ENCODE peak calls at places on chromosomes 3 and 15, in six cellular contexts. Y is transverse colon, F is heart left ventricle, X is tibial artery, W is IMR-90, C is sigmoid colon. I is an unnamed sample. For H3K9me3 and H3K27me3, the result is how much of the 10 kb centered on the place peaks cover.

GRCh38 chr3:132785292-132785691 is 63.1 kb upstream of the NPHP3 start:
- DNase-seq in Y (no peak), F (no peak), X (no peak), W (no peak), C (no peak), I (no peak)

GRCh38 chr3:157335677-157336076 is 101.0 kb upstream of the PTX3 start:
- DNase-seq in Y (no peak), F (no peak), X (no peak), W (peak), C (no peak), I (no peak)

GRCh38 chr3:10228248-10228950 is 19.9 kb upstream of the TATDN2 start:
- DNase-seq in Y (no peak), F (no peak), X (no peak), W (no peak), C (no peak), I (no peak)

GRCh38 chr15:78067328-78068241 is 9.9 kb downstream of the TBC1D2B start:
- DNase-seq in Y (no peak), F (no peak), X (no peak), W (no peak), C (peak), I (no peak)

GRCh38 chr3:124092811-124093210 is 100.9 kb upstream of the ROPN1 start:
- DNase-seq in Y (no peak), F (no peak), X (no peak), W (peak), C (no peak), I (no peak)

GRCh38 chr15:58426501-58426900 is 5.3 kb upstream of the LIPC start:
- DNase-seq in Y (no peak), F (no peak), X (no peak), W (no peak), C (no peak), I (no peak)

GRCh38 chr3:66863205-66864135 is 134.6 kb upstream of the KBTBD8 start:
- DNase-seq in Y (no peak), F (no peak), X (no peak), W (no peak), C (no peak), I (no peak)

GRCh38 chr3:48400824-48401433 is 28.9 kb downstream of the FBXW12 start:
- DNase-seq in Y (peak), F (peak), X (no peak), W (peak), C (peak), I (no peak)

GRCh38 chr15:92444631-92445030 is 51.0 kb downstream of the ST8SIA2 start:
- DNase-seq in Y (no peak), F (peak), X (no peak), W (no peak), C (no peak), I (no peak)

GRCh38 chr15:40716165-40716564 is 21.2 kb downstream of the RAD51 start:
- DNase-seq in Y (no peak), F (no peak), X (no peak), W (no peak), C (no peak), I (no peak)

GRCh38 chr15:78242128-78242527 is 7.8 kb upstream of the ACSBG1 start:
- DNase-seq in Y (peak), F (no peak), X (no peak), W (no peak), C (peak), I (no peak)

GRCh38 chr3:79200456-79200855 is 567.3 kb downstream of the ROBO1 start:
- DNase-seq in Y (no peak), F (no peak), X (no peak), W (no peak), C (no peak), I (no peak)

GRCh38 chr3:157120071-157120892 is 39.7 kb downstream of the CCNL1 start:
- DNase-seq in Y (peak), F (no peak), X (no peak), W (no peak), C (no peak), I (no peak)

GRCh38 chr3:120332646-120333045 is 16.5 kb downstream of the LRRC58 start:
- DNase-seq in Y (no peak), F (no peak), X (no peak), W (no peak), C (no peak), I (no peak)

GRCh38 chr3:113496924-113497323 is 18.0 kb downstream of the SPICE1 start:
- DNase-seq in Y (no peak), F (no peak), X (no peak), W (peak), C (no peak), I (no peak)

GRCh38 chr3:144257381-144257780 is 285.8 kb downstream of the DIPK2A start:
- DNase-seq in Y (no peak), F (no peak), X (no peak), W (no peak), C (no peak), I (no peak)

GRCh38 chr3:70829101-70829500 is 516.7 kb upstream of the MDFIC2 start:
- DNase-seq in Y (no peak), F (no peak), X (peak), W (peak), C (no peak), I (no peak)

GRCh38 chr15:68517285-68517711 is 61.5 kb upstream of the CORO2B start:
- DNase-seq in Y (no peak), F (peak), X (peak), W (no peak), C (no peak), I (peak)

GRCh38 chr15:80967451-80967850 is 22.2 kb downstream of the MESD start:
- DNase-seq in Y (no peak), F (no peak), X (no peak), W (peak), C (no peak), I (no peak)

GRCh38 chr3:126131881-126132750 is 48.2 kb upstream of the SLC41A3 start:
- DNase-seq in Y (peak), F (peak), X (peak), W (no peak), C (peak), I (peak)

GRCh38 chr3:56131976-56132590 is 336.2 kb downstream of the ERC2 start:
- DNase-seq in Y (no peak), F (no peak), X (peak), W (peak), C (peak), I (no peak)

GRCh38 chr3:53493997-53494791 is at the start of gene CACNA1D:
- DNase-seq in Y (peak), F (no peak), X (no peak), W (no peak), C (no peak), I (no peak)

GRCh38 chr3:53491276-53491675 is 3.1 kb upstream of the CACNA1D start:
- DNase-seq in Y (no peak), F (no peak), X (no peak), W (no peak), C (no peak), I (no peak)

GRCh38 chr3:53495518-53496501 is 1.4 kb downstream of the CACNA1D start:
- DNase-seq in Y (peak), F (no peak), X (no peak), W (no peak), C (peak), I (no peak)

GRCh38 chr3:53495091-53495517 is 693 bp downstream of the CACNA1D start:
- DNase-seq in Y (no peak), F (no peak), X (no peak), W (no peak), C (no peak), I (no peak)

DNA sequence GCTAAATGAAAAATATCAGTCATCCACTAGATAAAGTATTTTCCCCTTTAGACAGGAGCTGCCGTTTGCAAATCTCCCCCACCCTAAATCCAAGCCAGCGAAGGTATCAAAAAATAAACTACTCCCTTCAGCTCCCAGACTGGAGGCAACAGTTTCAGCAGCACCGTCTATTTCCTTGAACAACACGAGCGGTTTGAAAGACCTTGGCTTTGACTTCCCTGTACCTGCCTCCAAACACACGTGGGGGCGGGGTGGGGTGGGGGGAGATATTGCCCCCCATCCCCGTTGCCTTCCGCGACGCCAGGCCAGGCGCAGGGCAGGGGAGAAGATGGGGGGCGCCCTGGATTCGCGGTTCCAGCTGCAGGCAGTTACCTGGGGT is 804 bp upstream of the CACNA1D start:
- DNase-seq in Y (no peak), F (no peak), X (no peak), W (no peak), C (no peak), I (no peak)
- H3K4me3 ChIP-seq in Y (peak), F (peak), X (peak), W (no peak), C (peak), I (peak)

GRCh38 chr3:130699765-130700164 is 46.9 kb downstream of the PIK3R4 start:
- DNase-seq in Y (no peak), F (no peak), X (no peak), W (peak), C (no peak), I (no peak)
- H3K9me3 ChIP-seq in Y (under half), F (under half), X (under half), W (under half), C (under half), I (under half)

DNA sequence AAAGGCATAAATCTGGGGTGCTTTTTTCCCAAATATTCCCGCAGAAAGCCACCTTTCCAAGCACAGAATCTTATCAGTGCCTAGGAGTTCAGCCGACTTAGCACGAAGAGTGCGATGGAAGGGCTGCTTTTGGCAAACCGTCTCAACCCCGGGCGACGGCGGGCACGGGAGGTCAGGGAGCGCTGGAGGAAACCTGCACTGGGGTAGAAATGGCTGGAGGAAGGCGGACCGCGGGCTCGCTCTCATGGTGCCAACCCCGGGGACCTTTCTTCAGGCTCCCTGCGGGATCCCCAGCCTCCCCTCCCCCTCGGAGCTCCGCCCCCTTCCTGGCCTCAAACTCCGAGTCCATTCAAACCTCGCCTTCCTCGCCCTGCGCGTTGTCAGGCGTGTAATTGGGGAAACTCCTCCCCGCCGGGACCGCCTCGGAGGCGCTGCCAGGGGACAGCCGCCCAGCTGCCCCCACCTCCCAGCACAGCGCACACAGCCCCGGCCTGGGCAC is at the start of gene GABRG3:
- DNase-seq in Y (no peak), F (no peak), X (no peak), W (no peak), C (no peak), I (no peak)
- H3K27me3 ChIP-seq in Y (under half), F (under half), X (under half), W (under half), C (under half), I (half or more)

GRCh38 chr3:197021231-197021630 is 8.4 kb downstream of the MELTF start:
- DNase-seq in Y (no peak), F (peak), X (no peak), W (no peak), C (peak), I (no peak)
- H3K4me3 ChIP-seq in Y (no peak), F (no peak), X (no peak), W (no peak), C (no peak), I (no peak)

GRCh38 chr3:38614651-38615352 is 34.7 kb downstream of the SCN5A start:
- DNase-seq in Y (no peak), F (no peak), X (no peak), W (no peak), C (peak), I (no peak)
- H3K9me3 ChIP-seq in Y (under half), F (under half), X (under half), W (under half), C (under half), I (under half)

DNA sequence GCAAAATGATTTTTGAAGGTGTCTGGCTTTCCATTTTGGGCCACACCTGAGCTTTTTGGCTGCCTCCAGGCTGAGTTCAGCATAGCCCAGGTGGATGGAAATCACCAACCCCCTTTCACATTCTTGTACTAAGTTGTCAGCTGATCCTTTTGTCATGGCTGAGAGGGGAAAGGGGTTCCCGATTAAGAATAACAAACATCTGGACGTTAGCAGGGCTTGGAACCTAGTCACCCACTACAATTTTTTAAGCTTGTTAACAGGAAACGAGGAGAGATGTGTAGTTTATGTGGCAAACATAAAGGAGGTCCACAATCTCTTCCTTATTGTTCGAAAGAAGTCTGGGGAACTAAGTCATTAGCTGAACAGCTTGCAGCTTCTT is 4.9 kb downstream of the NR2F2 start:
- DNase-seq in Y (peak), F (no peak), X (no peak), W (no peak), C (no peak), I (no peak)
- H3K27me3 ChIP-seq in Y (under half), F (under half), X (under half), W (under half), C (under half), I (under half)

DNA sequence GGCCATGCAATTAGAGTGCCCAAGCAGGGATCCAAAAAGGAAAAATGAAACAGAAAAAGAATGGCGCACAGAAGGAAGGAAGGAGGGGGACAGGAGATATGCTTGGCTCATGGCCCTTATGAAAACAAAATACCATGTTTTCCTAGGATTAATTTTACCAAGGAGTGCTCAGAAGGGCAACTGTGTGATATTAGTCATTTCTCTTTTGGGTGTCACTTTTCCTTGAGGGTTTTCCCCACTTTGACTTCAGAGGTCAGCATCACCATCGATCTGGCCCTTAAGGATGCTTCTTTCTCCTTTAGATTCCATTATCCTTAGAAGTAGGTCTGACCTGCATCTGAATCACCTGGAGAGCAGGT is 1.4 kb downstream of the PARP14 start:
- DNase-seq in Y (no peak), F (no peak), X (no peak), W (no peak), C (no peak), I (no peak)
- H3K4me3 ChIP-seq in Y (no peak), F (peak), X (peak), W (peak), C (peak), I (peak)

GRCh38 chr15:86570738-86571137 is 491.1 kb downstream of the AGBL1 start:
- DNase-seq in Y (no peak), F (no peak), X (no peak), W (no peak), C (no peak), I (peak)
- H3K9me3 ChIP-seq in Y (under half), F (under half), X (under half), W (under half), C (under half), I (under half)

GRCh38 chr3:110530902-110531301 is 540.7 kb upstream of the NECTIN3 start:
- DNase-seq in Y (no peak), F (no peak), X (no peak), W (peak), C (no peak), I (no peak)

GRCh38 chr3:110528305-110529121 is 543.1 kb upstream of the NECTIN3 start:
- DNase-seq in Y (no peak), F (no peak), X (no peak), W (peak), C (no peak), I (no peak)

GRCh38 chr3:110533089-110533488 is 538.5 kb upstream of the NECTIN3 start:
- DNase-seq in Y (no peak), F (no peak), X (no peak), W (peak), C (no peak), I (no peak)
- H3K27me3 ChIP-seq in Y (under half), F (under half), X (under half), W (under half), C (under half), I (under half)

I was measured in left ventricle myocardium inferior.